ENCODE peak calls at places on chromosome 6, in seven cellular contexts. One of them, this sample, is unnamed.

GRCh38 chr6:142925575-142926110 is 19.3 kb downstream of the HIVEP2 start:
- DNase-seq in endothelial cell: no peak
- DNase-seq in cardiac muscle cell: no peak
- DNase-seq in fibroblast of mammary gland: peak
- DNase-seq in neural progenitor cell: no peak
- DNase-seq in OCI-LY7: no peak
- DNase-seq in AG09309: no peak
- DNase-seq in this sample: no peak

GRCh38 chr6:110341671-110342304 is 16.4 kb downstream of the METTL24 start:
- DNase-seq in endothelial cell: peak
- DNase-seq in cardiac muscle cell: peak
- DNase-seq in fibroblast of mammary gland: peak
- DNase-seq in neural progenitor cell: peak
- DNase-seq in OCI-LY7: peak
- DNase-seq in AG09309: no peak
- DNase-seq in this sample: no peak

GRCh38 chr6:44011350-44011925 is 115.8 kb downstream of the MRPL14 start:
- DNase-seq in endothelial cell: no peak
- DNase-seq in cardiac muscle cell: no peak
- DNase-seq in fibroblast of mammary gland: no peak
- DNase-seq in neural progenitor cell: no peak
- DNase-seq in OCI-LY7: no peak
- DNase-seq in AG09309: no peak
- DNase-seq in this sample: no peak

GRCh38 chr6:21914121-21914973 is 320.8 kb downstream of the SOX4 start:
- DNase-seq in endothelial cell: no peak
- DNase-seq in cardiac muscle cell: no peak
- DNase-seq in fibroblast of mammary gland: peak
- DNase-seq in neural progenitor cell: no peak
- DNase-seq in OCI-LY7: no peak
- DNase-seq in AG09309: no peak
- DNase-seq in this sample: no peak

GRCh38 chr6:33746036-33746600 is 587 bp downstream of the IP6K3 start:
- DNase-seq in endothelial cell: no peak
- DNase-seq in cardiac muscle cell: no peak
- DNase-seq in fibroblast of mammary gland: peak
- DNase-seq in neural progenitor cell: peak
- DNase-seq in OCI-LY7: no peak
- DNase-seq in AG09309: no peak
- DNase-seq in this sample: no peak

GRCh38 chr6:166625356-166625755 is 1.7 kb downstream of the RPS6KA2 start:
- DNase-seq in endothelial cell: no peak
- DNase-seq in cardiac muscle cell: no peak
- DNase-seq in fibroblast of mammary gland: peak
- DNase-seq in neural progenitor cell: no peak
- DNase-seq in OCI-LY7: no peak
- DNase-seq in AG09309: no peak
- DNase-seq in this sample: no peak

GRCh38 chr6:117538615-117539014 is 56.1 kb downstream of the DCBLD1 start:
- DNase-seq in endothelial cell: no peak
- DNase-seq in cardiac muscle cell: no peak
- DNase-seq in fibroblast of mammary gland: no peak
- DNase-seq in neural progenitor cell: no peak
- DNase-seq in OCI-LY7: no peak
- DNase-seq in AG09309: no peak
- DNase-seq in this sample: no peak

GRCh38 chr6:122631571-122632249 is 21.5 kb downstream of the PKIB start:
- DNase-seq in endothelial cell: no peak
- DNase-seq in cardiac muscle cell: no peak
- DNase-seq in fibroblast of mammary gland: no peak
- DNase-seq in neural progenitor cell: no peak
- DNase-seq in OCI-LY7: no peak
- DNase-seq in AG09309: no peak
- DNase-seq in this sample: no peak

GRCh38 chr6:68719761-68720160 is 84.7 kb downstream of the ADGRB3 start:
- DNase-seq in endothelial cell: no peak
- DNase-seq in cardiac muscle cell: no peak
- DNase-seq in fibroblast of mammary gland: no peak
- DNase-seq in neural progenitor cell: no peak
- DNase-seq in OCI-LY7: no peak
- DNase-seq in AG09309: no peak
- DNase-seq in this sample: no peak

GRCh38 chr6:144149894-144150672 is at the start of gene STX11:
- DNase-seq in endothelial cell: peak
- DNase-seq in cardiac muscle cell: peak
- DNase-seq in fibroblast of mammary gland: peak
- DNase-seq in neural progenitor cell: peak
- DNase-seq in OCI-LY7: peak
- DNase-seq in AG09309: no peak
- DNase-seq in this sample: peak

GRCh38 chr6:150286919-150287318 is 81.9 kb upstream of the IYD start:
- DNase-seq in endothelial cell: no peak
- DNase-seq in cardiac muscle cell: no peak
- DNase-seq in fibroblast of mammary gland: no peak
- DNase-seq in neural progenitor cell: no peak
- DNase-seq in OCI-LY7: no peak
- DNase-seq in AG09309: no peak
- DNase-seq in this sample: no peak

GRCh38 chr6:30685157-30685976 is 1.1 kb downstream of the PPP1R18 start:
- DNase-seq in endothelial cell: peak
- DNase-seq in cardiac muscle cell: no peak
- DNase-seq in fibroblast of mammary gland: peak
- DNase-seq in neural progenitor cell: no peak
- DNase-seq in OCI-LY7: peak
- DNase-seq in AG09309: no peak
- DNase-seq in this sample: no peak

GRCh38 chr6:52310932-52311331 is 26.4 kb upstream of the MCM3 start:
- DNase-seq in endothelial cell: no peak
- DNase-seq in cardiac muscle cell: no peak
- DNase-seq in fibroblast of mammary gland: no peak
- DNase-seq in neural progenitor cell: no peak
- DNase-seq in OCI-LY7: no peak
- DNase-seq in AG09309: no peak
- DNase-seq in this sample: no peak

GRCh38 chr6:1605822-1606532 is 3.7 kb upstream of the FOXC1 start:
- DNase-seq in endothelial cell: peak
- DNase-seq in cardiac muscle cell: no peak
- DNase-seq in fibroblast of mammary gland: no peak
- DNase-seq in neural progenitor cell: peak
- DNase-seq in OCI-LY7: no peak
- DNase-seq in AG09309: no peak
- DNase-seq in this sample: no peak

GRCh38 chr6:130928993-130929678 is 101.9 kb downstream of the SMLR1 start:
- DNase-seq in endothelial cell: no peak
- DNase-seq in cardiac muscle cell: no peak
- DNase-seq in fibroblast of mammary gland: peak
- DNase-seq in neural progenitor cell: no peak
- DNase-seq in OCI-LY7: no peak
- DNase-seq in AG09309: no peak
- DNase-seq in this sample: no peak

GRCh38 chr6:15255481-15256414 is 9.9 kb downstream of the JARID2 start:
- DNase-seq in endothelial cell: no peak
- DNase-seq in cardiac muscle cell: no peak
- DNase-seq in fibroblast of mammary gland: no peak
- DNase-seq in neural progenitor cell: peak
- DNase-seq in OCI-LY7: peak
- DNase-seq in AG09309: no peak
- DNase-seq in this sample: no peak

GRCh38 chr6:15252205-15252604 is 6.3 kb downstream of the JARID2 start:
- DNase-seq in endothelial cell: no peak
- DNase-seq in cardiac muscle cell: no peak
- DNase-seq in fibroblast of mammary gland: no peak
- DNase-seq in neural progenitor cell: no peak
- DNase-seq in OCI-LY7: no peak
- DNase-seq in AG09309: no peak
- DNase-seq in this sample: no peak

GRCh38 chr6:15253107-15254073 is 7.5 kb downstream of the JARID2 start:
- DNase-seq in endothelial cell: no peak
- DNase-seq in cardiac muscle cell: no peak
- DNase-seq in fibroblast of mammary gland: no peak
- DNase-seq in neural progenitor cell: no peak
- DNase-seq in OCI-LY7: no peak
- DNase-seq in AG09309: no peak
- DNase-seq in this sample: no peak

GRCh38 chr6:15256538-15257222 is 10.8 kb downstream of the JARID2 start:
- DNase-seq in endothelial cell: no peak
- DNase-seq in cardiac muscle cell: no peak
- DNase-seq in fibroblast of mammary gland: no peak
- DNase-seq in neural progenitor cell: no peak
- DNase-seq in OCI-LY7: no peak
- DNase-seq in AG09309: no peak
- DNase-seq in this sample: no peak

GRCh38 chr6:15254074-15254975 is 8.5 kb downstream of the JARID2 start:
- DNase-seq in endothelial cell: no peak
- DNase-seq in cardiac muscle cell: no peak
- DNase-seq in fibroblast of mammary gland: peak
- DNase-seq in neural progenitor cell: peak
- DNase-seq in OCI-LY7: peak
- DNase-seq in AG09309: no peak
- DNase-seq in this sample: no peak
- TF ChIP-seq CTCF in endothelial cell: no peak
- TF ChIP-seq CTCF in cardiac muscle cell: no peak
- TF ChIP-seq CTCF in fibroblast of mammary gland: peak
- TF ChIP-seq CTCF in neural progenitor cell: peak
- TF ChIP-seq CTCF in OCI-LY7: peak
- TF ChIP-seq CTCF in AG09309: no peak
- TF ChIP-seq CTCF in this sample: no peak

GRCh38 chr6:101824551-101825345 is 431.2 kb downstream of the GRIK2 start:
- DNase-seq in endothelial cell: no peak
- DNase-seq in cardiac muscle cell: no peak
- DNase-seq in fibroblast of mammary gland: no peak
- DNase-seq in neural progenitor cell: peak
- DNase-seq in OCI-LY7: no peak
- DNase-seq in AG09309: no peak
- DNase-seq in this sample: no peak

GRCh38 chr6:101830501-101831031 is 437.1 kb downstream of the GRIK2 start:
- DNase-seq in endothelial cell: no peak
- DNase-seq in cardiac muscle cell: no peak
- DNase-seq in fibroblast of mammary gland: peak
- DNase-seq in neural progenitor cell: no peak
- DNase-seq in OCI-LY7: no peak
- DNase-seq in AG09309: no peak
- DNase-seq in this sample: no peak

GRCh38 chr6:101832371-101832770 is 438.9 kb downstream of the GRIK2 start:
- DNase-seq in endothelial cell: no peak
- DNase-seq in cardiac muscle cell: no peak
- DNase-seq in fibroblast of mammary gland: no peak
- DNase-seq in neural progenitor cell: no peak
- DNase-seq in OCI-LY7: no peak
- DNase-seq in AG09309: no peak
- DNase-seq in this sample: no peak

GRCh38 chr6:101826259-101826658 is 432.8 kb downstream of the GRIK2 start:
- DNase-seq in endothelial cell: no peak
- DNase-seq in cardiac muscle cell: no peak
- DNase-seq in fibroblast of mammary gland: no peak
- DNase-seq in neural progenitor cell: no peak
- DNase-seq in OCI-LY7: no peak
- DNase-seq in AG09309: no peak
- DNase-seq in this sample: no peak

GRCh38 chr6:101826678-101827077 is 433.2 kb downstream of the GRIK2 start:
- DNase-seq in endothelial cell: no peak
- DNase-seq in cardiac muscle cell: no peak
- DNase-seq in fibroblast of mammary gland: no peak
- DNase-seq in neural progenitor cell: no peak
- DNase-seq in OCI-LY7: no peak
- DNase-seq in AG09309: no peak
- DNase-seq in this sample: no peak
- TF ChIP-seq CTCF in endothelial cell: no peak
- TF ChIP-seq CTCF in cardiac muscle cell: no peak
- TF ChIP-seq CTCF in fibroblast of mammary gland: no peak
- TF ChIP-seq CTCF in neural progenitor cell: no peak
- TF ChIP-seq CTCF in OCI-LY7: no peak
- TF ChIP-seq CTCF in AG09309: no peak
- TF ChIP-seq CTCF in this sample: no peak

GRCh38 chr6:32689531-32690505 is 23.4 kb upstream of the HLA-DQB1 start:
- DNase-seq in endothelial cell: no peak
- DNase-seq in cardiac muscle cell: no peak
- DNase-seq in fibroblast of mammary gland: peak
- DNase-seq in neural progenitor cell: no peak
- DNase-seq in OCI-LY7: peak
- DNase-seq in AG09309: no peak
- DNase-seq in this sample: no peak

DNA sequence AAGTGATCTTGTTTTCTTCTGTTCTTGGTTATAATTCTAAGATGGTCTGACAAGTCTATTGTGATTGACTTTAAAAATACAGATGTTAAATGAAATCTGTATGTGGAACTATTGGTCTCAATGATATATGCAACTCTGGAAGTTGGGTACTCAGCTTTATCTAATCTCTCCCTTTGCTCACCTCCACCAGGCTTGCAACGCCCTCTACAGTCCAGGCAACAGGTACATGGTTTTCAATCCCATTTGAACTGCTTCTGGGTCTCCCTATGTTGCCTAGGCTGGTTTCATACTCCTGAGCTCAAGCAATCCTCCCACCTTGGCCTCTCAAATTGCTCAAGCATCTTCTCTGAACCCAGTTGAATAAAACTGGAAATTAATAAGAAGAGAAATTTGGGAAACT is 25.6 kb upstream of the HLA-DQB1 start:
- DNase-seq in endothelial cell: peak
- DNase-seq in cardiac muscle cell: peak
- DNase-seq in fibroblast of mammary gland: no peak
- DNase-seq in neural progenitor cell: peak
- DNase-seq in OCI-LY7: peak
- DNase-seq in AG09309: no peak
- DNase-seq in this sample: no peak
- TF ChIP-seq CTCF in endothelial cell: no peak
- TF ChIP-seq CTCF in cardiac muscle cell: no peak
- TF ChIP-seq CTCF in fibroblast of mammary gland: no peak
- TF ChIP-seq CTCF in neural progenitor cell: peak
- TF ChIP-seq CTCF in OCI-LY7: peak
- TF ChIP-seq CTCF in AG09309: peak
- TF ChIP-seq CTCF in this sample: peak

DNA sequence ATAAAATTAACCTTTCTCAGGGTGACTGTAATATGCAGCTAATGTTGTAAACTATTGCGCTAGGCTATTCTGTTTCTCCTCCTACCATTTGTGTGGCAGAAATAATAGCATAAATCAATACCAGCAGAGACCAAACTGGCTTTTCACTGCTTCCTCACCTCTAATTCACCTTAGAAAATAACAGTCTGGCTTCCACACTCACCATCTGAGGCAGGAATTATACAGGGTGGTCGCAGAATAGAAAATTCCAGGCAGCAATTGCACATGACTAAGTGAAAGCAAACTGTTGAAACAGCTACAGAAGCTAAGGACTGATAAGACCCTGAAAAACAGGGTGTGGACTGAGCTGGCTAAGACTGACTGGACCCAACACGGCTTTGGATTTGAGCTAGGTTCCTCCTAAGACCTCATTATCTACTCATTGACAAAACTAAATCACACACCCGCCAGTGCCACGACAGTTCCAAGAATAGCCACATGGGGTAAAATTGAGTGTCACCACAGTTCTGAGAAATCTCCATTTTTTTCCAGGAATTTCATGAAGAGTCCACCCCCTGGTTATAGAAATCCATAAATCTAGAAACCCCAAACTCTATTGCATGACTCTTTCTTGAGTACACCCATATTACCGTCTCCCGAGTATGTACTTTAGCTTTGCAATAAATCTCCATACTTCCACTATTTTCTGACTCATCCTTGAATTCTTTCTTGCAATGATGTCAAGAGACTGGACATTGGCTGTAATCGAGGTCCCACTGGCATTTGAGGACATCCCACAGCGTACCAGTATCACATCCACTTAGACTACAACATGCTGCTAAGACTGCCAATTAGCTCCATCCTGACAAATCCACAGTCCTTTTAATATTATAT is 60.9 kb upstream of the KCNQ5 start:
- DNase-seq in endothelial cell: no peak
- DNase-seq in cardiac muscle cell: peak
- DNase-seq in fibroblast of mammary gland: peak
- DNase-seq in neural progenitor cell: no peak
- DNase-seq in OCI-LY7: peak
- DNase-seq in AG09309: no peak
- DNase-seq in this sample: no peak
- TF ChIP-seq CTCF in endothelial cell: peak
- TF ChIP-seq CTCF in cardiac muscle cell: peak
- TF ChIP-seq CTCF in fibroblast of mammary gland: peak
- TF ChIP-seq CTCF in neural progenitor cell: peak
- TF ChIP-seq CTCF in OCI-LY7: peak
- TF ChIP-seq CTCF in AG09309: no peak
- TF ChIP-seq CTCF in this sample: peak

This sample was measured in progenitor cell of endocrine pancreas.